ENCODE peak calls at places on chromosomes 7 and 10, in nine cellular contexts. One of them, this sample, is unnamed.

GRCh38 chr10:120824864-120825263 is 26.3 kb upstream of the WDR11 start:
- DNase-seq in AG04450: no peak
- DNase-seq in substantia nigra: peak
- DNase-seq in cardiac muscle cell: peak
- DNase-seq in T-helper 17 cell: no peak
- DNase-seq in endothelial cell: peak
- DNase-seq in epithelial cell of esophagus: peak
- DNase-seq in T-helper 2 cell: no peak
- DNase-seq in colonic mucosa: peak
- DNase-seq in this sample: peak

GRCh38 chr10:91597397-91597881 is 35.4 kb downstream of the PPP1R3C start:
- DNase-seq in AG04450: no peak
- DNase-seq in substantia nigra: no peak
- DNase-seq in cardiac muscle cell: peak
- DNase-seq in T-helper 17 cell: no peak
- DNase-seq in endothelial cell: no peak
- DNase-seq in epithelial cell of esophagus: no peak
- DNase-seq in T-helper 2 cell: no peak
- DNase-seq in colonic mucosa: no peak
- DNase-seq in this sample: no peak

GRCh38 chr10:69906425-69906824 is 104.7 kb downstream of the COL13A1 start:
- DNase-seq in AG04450: no peak
- DNase-seq in substantia nigra: no peak
- DNase-seq in cardiac muscle cell: no peak
- DNase-seq in T-helper 17 cell: no peak
- DNase-seq in endothelial cell: no peak
- DNase-seq in epithelial cell of esophagus: no peak
- DNase-seq in T-helper 2 cell: no peak
- DNase-seq in colonic mucosa: no peak
- DNase-seq in this sample: no peak

GRCh38 chr10:727162-727790 is 37.8 kb upstream of the DIP2C start:
- DNase-seq in AG04450: no peak
- DNase-seq in substantia nigra: no peak
- DNase-seq in cardiac muscle cell: no peak
- DNase-seq in T-helper 17 cell: no peak
- DNase-seq in endothelial cell: no peak
- DNase-seq in epithelial cell of esophagus: no peak
- DNase-seq in T-helper 2 cell: no peak
- DNase-seq in colonic mucosa: no peak
- DNase-seq in this sample: no peak

GRCh38 chr7:23230586-23231195 is 15.9 kb upstream of the GPNMB start:
- DNase-seq in AG04450: no peak
- DNase-seq in substantia nigra: peak
- DNase-seq in cardiac muscle cell: no peak
- DNase-seq in T-helper 17 cell: no peak
- DNase-seq in endothelial cell: no peak
- DNase-seq in epithelial cell of esophagus: no peak
- DNase-seq in T-helper 2 cell: no peak
- DNase-seq in colonic mucosa: no peak
- DNase-seq in this sample: peak

GRCh38 chr10:60932756-60933155 is 11.2 kb downstream of the RHOBTB1 start:
- DNase-seq in AG04450: no peak
- DNase-seq in substantia nigra: no peak
- DNase-seq in cardiac muscle cell: no peak
- DNase-seq in T-helper 17 cell: no peak
- DNase-seq in endothelial cell: no peak
- DNase-seq in epithelial cell of esophagus: no peak
- DNase-seq in T-helper 2 cell: no peak
- DNase-seq in colonic mucosa: no peak
- DNase-seq in this sample: no peak

GRCh38 chr7:158076656-158077055 is 511.0 kb downstream of the PTPRN2 start:
- DNase-seq in AG04450: no peak
- DNase-seq in substantia nigra: no peak
- DNase-seq in cardiac muscle cell: no peak
- DNase-seq in T-helper 17 cell: no peak
- DNase-seq in endothelial cell: no peak
- DNase-seq in epithelial cell of esophagus: no peak
- DNase-seq in T-helper 2 cell: no peak
- DNase-seq in colonic mucosa: no peak
- DNase-seq in this sample: no peak

GRCh38 chr10:4316166-4316810 is 509.7 kb upstream of the AKR1E2 start:
- DNase-seq in AG04450: peak
- DNase-seq in substantia nigra: peak
- DNase-seq in cardiac muscle cell: peak
- DNase-seq in T-helper 17 cell: no peak
- DNase-seq in endothelial cell: no peak
- DNase-seq in epithelial cell of esophagus: peak
- DNase-seq in T-helper 2 cell: no peak
- DNase-seq in colonic mucosa: no peak
- DNase-seq in this sample: peak

GRCh38 chr7:111090834-111091233 is at the start of gene LRRN3:
- DNase-seq in AG04450: no peak
- DNase-seq in substantia nigra: peak
- DNase-seq in cardiac muscle cell: peak
- DNase-seq in T-helper 17 cell: no peak
- DNase-seq in endothelial cell: no peak
- DNase-seq in epithelial cell of esophagus: no peak
- DNase-seq in T-helper 2 cell: no peak
- DNase-seq in colonic mucosa: no peak
- DNase-seq in this sample: peak

GRCh38 chr10:48279081-48279751 is 4.7 kb upstream of the FRMPD2 start:
- DNase-seq in AG04450: no peak
- DNase-seq in substantia nigra: no peak
- DNase-seq in cardiac muscle cell: no peak
- DNase-seq in T-helper 17 cell: no peak
- DNase-seq in endothelial cell: no peak
- DNase-seq in epithelial cell of esophagus: no peak
- DNase-seq in T-helper 2 cell: no peak
- DNase-seq in colonic mucosa: no peak
- DNase-seq in this sample: no peak

GRCh38 chr10:99621454-99622246 is 1.4 kb upstream of the SLC25A28 start:
- DNase-seq in AG04450: no peak
- DNase-seq in substantia nigra: no peak
- DNase-seq in cardiac muscle cell: no peak
- DNase-seq in T-helper 17 cell: no peak
- DNase-seq in endothelial cell: no peak
- DNase-seq in epithelial cell of esophagus: peak
- DNase-seq in T-helper 2 cell: no peak
- DNase-seq in colonic mucosa: no peak
- DNase-seq in this sample: no peak

GRCh38 chr7:71255537-71256178 is 123.7 kb downstream of the GALNT17 start:
- DNase-seq in AG04450: no peak
- DNase-seq in substantia nigra: no peak
- DNase-seq in cardiac muscle cell: no peak
- DNase-seq in T-helper 17 cell: no peak
- DNase-seq in endothelial cell: no peak
- DNase-seq in epithelial cell of esophagus: no peak
- DNase-seq in T-helper 2 cell: no peak
- DNase-seq in colonic mucosa: no peak
- DNase-seq in this sample: no peak

GRCh38 chr10:43622022-43622421 is 15.8 kb downstream of the ZNF485 start:
- DNase-seq in AG04450: no peak
- DNase-seq in substantia nigra: no peak
- DNase-seq in cardiac muscle cell: no peak
- DNase-seq in T-helper 17 cell: no peak
- DNase-seq in endothelial cell: no peak
- DNase-seq in epithelial cell of esophagus: no peak
- DNase-seq in T-helper 2 cell: no peak
- DNase-seq in colonic mucosa: no peak
- DNase-seq in this sample: no peak

GRCh38 chr7:123643495-123644428 is 11.9 kb upstream of the LMOD2 start:
- DNase-seq in AG04450: no peak
- DNase-seq in substantia nigra: no peak
- DNase-seq in cardiac muscle cell: peak
- DNase-seq in T-helper 17 cell: no peak
- DNase-seq in endothelial cell: no peak
- DNase-seq in epithelial cell of esophagus: peak
- DNase-seq in T-helper 2 cell: no peak
- DNase-seq in colonic mucosa: no peak
- DNase-seq in this sample: no peak

GRCh38 chr7:83930262-83930661 is 264.3 kb downstream of the SEMA3A start:
- DNase-seq in AG04450: no peak
- DNase-seq in substantia nigra: no peak
- DNase-seq in cardiac muscle cell: no peak
- DNase-seq in T-helper 17 cell: no peak
- DNase-seq in endothelial cell: no peak
- DNase-seq in epithelial cell of esophagus: no peak
- DNase-seq in T-helper 2 cell: no peak
- DNase-seq in colonic mucosa: no peak
- DNase-seq in this sample: no peak

GRCh38 chr7:135291809-135292253 is 58.2 kb downstream of the STRA8 start:
- DNase-seq in AG04450: peak
- DNase-seq in substantia nigra: no peak
- DNase-seq in cardiac muscle cell: peak
- DNase-seq in T-helper 17 cell: no peak
- DNase-seq in endothelial cell: no peak
- DNase-seq in epithelial cell of esophagus: peak
- DNase-seq in T-helper 2 cell: no peak
- DNase-seq in colonic mucosa: no peak
- DNase-seq in this sample: no peak

GRCh38 chr7:97024209-97025129 is at the start of gene DLX5:
- DNase-seq in AG04450: no peak
- DNase-seq in substantia nigra: no peak
- DNase-seq in cardiac muscle cell: peak
- DNase-seq in T-helper 17 cell: no peak
- DNase-seq in endothelial cell: no peak
- DNase-seq in epithelial cell of esophagus: peak
- DNase-seq in T-helper 2 cell: no peak
- DNase-seq in colonic mucosa: no peak
- DNase-seq in this sample: peak

GRCh38 chr7:135254-135653 is 57.1 kb upstream of the FAM20C start:
- DNase-seq in AG04450: no peak
- DNase-seq in substantia nigra: no peak
- DNase-seq in cardiac muscle cell: no peak
- DNase-seq in T-helper 17 cell: no peak
- DNase-seq in endothelial cell: no peak
- DNase-seq in epithelial cell of esophagus: no peak
- DNase-seq in T-helper 2 cell: no peak
- DNase-seq in colonic mucosa: no peak
- DNase-seq in this sample: no peak

GRCh38 chr10:87093461-87094372 is 926 bp downstream of the GLUD1 start:
- DNase-seq in AG04450: no peak
- DNase-seq in substantia nigra: peak
- DNase-seq in cardiac muscle cell: peak
- DNase-seq in T-helper 17 cell: peak
- DNase-seq in endothelial cell: peak
- DNase-seq in epithelial cell of esophagus: peak
- DNase-seq in T-helper 2 cell: peak
- DNase-seq in colonic mucosa: peak
- DNase-seq in this sample: peak

GRCh38 chr7:95772771-95773581 is 622 bp downstream of the DYNC1I1 start:
- DNase-seq in AG04450: no peak
- DNase-seq in substantia nigra: peak
- DNase-seq in cardiac muscle cell: peak
- DNase-seq in T-helper 17 cell: no peak
- DNase-seq in endothelial cell: peak
- DNase-seq in epithelial cell of esophagus: peak
- DNase-seq in T-helper 2 cell: no peak
- DNase-seq in colonic mucosa: no peak
- DNase-seq in this sample: no peak

This sample was measured in neural crest cell.